ENCODE peak calls at places on chromosomes 5 and 9, in five cellular contexts. One of them, this sample, is unnamed.

GRCh38 chr9:122265265-122265900 is 701 bp downstream of the MRRF start:
- DNase-seq in mucosa of gallbladder: no peak
- DNase-seq in osteocyte: no peak
- DNase-seq in head of caudate nucleus: no peak
- DNase-seq in brain microvascular endothelial cell: no peak
- DNase-seq in this sample: no peak

GRCh38 chr5:56608216-56608925 is 207.0 kb upstream of the MAP3K1 start:
- DNase-seq in brain microvascular endothelial cell: no peak
- DNase-seq in osteocyte: no peak
- DNase-seq in head of caudate nucleus: no peak
- DNase-seq in mucosa of gallbladder: no peak
- DNase-seq in this sample: no peak

GRCh38 chr9:112819635-112820496 is 69.3 kb downstream of the SNX30 start:
- DNase-seq in mucosa of gallbladder: no peak
- DNase-seq in brain microvascular endothelial cell: peak
- DNase-seq in osteocyte: no peak
- DNase-seq in head of caudate nucleus: peak
- DNase-seq in this sample: peak

GRCh38 chr5:179212870-179213269 is 132.4 kb downstream of the ADAMTS2 start:
- DNase-seq in mucosa of gallbladder: no peak
- DNase-seq in brain microvascular endothelial cell: no peak
- DNase-seq in head of caudate nucleus: peak
- DNase-seq in osteocyte: no peak
- DNase-seq in this sample: no peak

GRCh38 chr5:93584531-93585053 is 1.6 kb downstream of the NR2F1 start:
- DNase-seq in osteocyte: no peak
- DNase-seq in brain microvascular endothelial cell: no peak
- DNase-seq in head of caudate nucleus: peak
- DNase-seq in mucosa of gallbladder: no peak
- DNase-seq in this sample: no peak

GRCh38 chr5:174987443-174988012 is 263.1 kb downstream of the MSX2 start:
- DNase-seq in osteocyte: no peak
- DNase-seq in head of caudate nucleus: no peak
- DNase-seq in mucosa of gallbladder: no peak
- DNase-seq in brain microvascular endothelial cell: no peak
- DNase-seq in this sample: no peak

GRCh38 chr5:3593771-3594513 is 1.7 kb upstream of the IRX1 start:
- DNase-seq in mucosa of gallbladder: no peak
- DNase-seq in osteocyte: no peak
- DNase-seq in head of caudate nucleus: no peak
- DNase-seq in brain microvascular endothelial cell: no peak
- DNase-seq in this sample: no peak

GRCh38 chr5:158063052-158063451 is 204.1 kb upstream of the CLINT1 start:
- DNase-seq in head of caudate nucleus: no peak
- DNase-seq in brain microvascular endothelial cell: no peak
- DNase-seq in mucosa of gallbladder: no peak
- DNase-seq in osteocyte: no peak
- DNase-seq in this sample: no peak

This sample was measured in adrenal gland.